ENCODE peak calls at places on chromosomes 13 and 19, in nine cellular contexts. C, S, L, U, Y, H, K, M and B are unnamed samples. For H3K9me3, the result is how much of the 10 kb centered on the place peaks cover.

GRCh38 chr19:10112895-10113591 is 1.6 kb downstream of the P2RY11 start:
- DNase-seq in H (no peak), C (no peak), S (no peak), Y (peak), L (no peak), M (peak), K (peak), U (peak), B (peak)

GRCh38 chr19:13978306-13978705 is 26.0 kb downstream of the DCAF15 start:
- DNase-seq in C (peak), Y (peak), M (peak), L (no peak), U (peak), H (peak), S (no peak), K (peak), B (peak)

GRCh38 chr19:48102870-48103751 is 7.5 kb downstream of the PLA2G4C start:
- DNase-seq in K (peak), L (no peak), U (peak), M (peak), S (peak), H (no peak), C (no peak), Y (peak), B (no peak)

GRCh38 chr19:42528354-42529247 is at the start of gene CEACAM1:
- DNase-seq in L (no peak), H (no peak), S (no peak), M (peak), U (peak), K (peak), Y (no peak), C (no peak), B (peak)

GRCh38 chr19:11382898-11383705 is 1.0 kb downstream of the EPOR start:
- DNase-seq in K (peak), L (no peak), C (no peak), U (peak), M (peak), H (no peak), Y (peak), S (peak), B (peak)

GRCh38 chr19:27776524-27776923 is 1436.4 kb downstream of the UQCRFS1 start:
- DNase-seq in K (no peak), Y (peak), H (no peak), S (no peak), U (no peak), C (no peak), L (no peak), M (no peak), B (no peak)

GRCh38 chr19:49565261-49565660 is 15.1 kb downstream of the NOSIP start:
- DNase-seq in S (no peak), H (no peak), Y (no peak), C (no peak), L (no peak), U (peak), M (no peak), K (peak), B (peak)

GRCh38 chr19:21765151-21765550 is 2.2 kb downstream of the ZNF100 start:
- DNase-seq in Y (peak), L (no peak), S (no peak), M (no peak), K (no peak), H (no peak), C (no peak), U (no peak), B (no peak)

GRCh38 chr19:18869781-18870530 is 26.0 kb downstream of the CERS1 start:
- DNase-seq in U (no peak), K (no peak), Y (no peak), L (no peak), C (peak), M (peak), H (no peak), S (no peak), B (no peak)

GRCh38 chr13:33782631-33783030 is 35.3 kb upstream of the RFC3 start:
- DNase-seq in L (no peak), Y (no peak), U (no peak), S (no peak), C (no peak), M (no peak), K (no peak), H (no peak), B (no peak)

GRCh38 chr19:13014101-13014920 is 19.0 kb downstream of the NFIX start:
- DNase-seq in C (peak), H (no peak), M (peak), K (peak), S (no peak), U (no peak), L (no peak), Y (no peak), B (no peak)

GRCh38 chr13:34587586-34587985 is 354.5 kb upstream of the NBEA start:
- DNase-seq in C (no peak), M (no peak), H (no peak), Y (no peak), S (no peak), U (no peak), L (no peak), K (no peak), B (no peak)

GRCh38 chr19:17415107-17415506 is 4.7 kb upstream of the MVB12A start:
- DNase-seq in S (no peak), C (peak), Y (no peak), H (no peak), U (no peak), M (no peak), K (no peak), L (no peak), B (no peak)

GRCh38 chr13:76048675-76049396 is 412.7 kb downstream of the LMO7 start:
- DNase-seq in Y (no peak), L (no peak), M (no peak), H (no peak), S (no peak), K (no peak), C (no peak), U (no peak), B (no peak)

GRCh38 chr13:40379794-40380608 is 286.4 kb downstream of the FOXO1 start:
- DNase-seq in L (no peak), S (no peak), M (peak), U (no peak), C (no peak), H (no peak), Y (no peak), K (no peak), B (no peak)

GRCh38 chr19:36577271-36577996 is 4.3 kb upstream of the ZNF529 start:
- DNase-seq in U (no peak), H (no peak), M (no peak), Y (no peak), L (no peak), C (no peak), K (no peak), S (no peak), B (no peak)

GRCh38 chr19:39297931-39298634 is 1.9 kb downstream of the IFNL1 start:
- DNase-seq in U (peak), C (no peak), Y (no peak), K (peak), L (no peak), M (no peak), S (no peak), H (no peak), B (peak)

GRCh38 chr13:74767031-74767430 is 632.8 kb upstream of the KLF12 start:
- DNase-seq in U (no peak), S (no peak), L (no peak), H (no peak), M (no peak), C (no peak), Y (no peak), K (no peak), B (no peak)

GRCh38 chr13:30156826-30157615 is 150.3 kb downstream of the KATNAL1 start:
- DNase-seq in S (no peak), C (no peak), Y (no peak), M (no peak), U (no peak), H (no peak), K (no peak), L (no peak), B (no peak)

GRCh38 chr13:26541678-26542553 is 15.6 kb upstream of the WASF3 start:
- DNase-seq in C (no peak), M (no peak), Y (no peak), U (no peak), K (no peak), L (no peak), S (no peak), H (no peak), B (no peak)

GRCh38 chr19:18419699-18420460 is 682 bp downstream of the SSBP4 start:
- DNase-seq in K (no peak), U (peak), M (no peak), C (peak), S (no peak), Y (peak), L (no peak), H (no peak), B (no peak)

GRCh38 chr13:28659611-28659970 is 661 bp downstream of the POMP start:
- DNase-seq in S (no peak), L (no peak), U (no peak), M (no peak), H (no peak), K (no peak), Y (no peak), C (no peak), B (no peak)

GRCh38 chr13:104389722-104390121 is 1323.5 kb upstream of the SLC10A2 start:
- DNase-seq in U (no peak), S (no peak), Y (no peak), C (no peak), K (no peak), H (no peak), L (no peak), M (no peak), B (no peak)

GRCh38 chr19:42250666-42251531 is 4.0 kb downstream of the ERF start:
- DNase-seq in M (no peak), H (no peak), L (no peak), U (no peak), Y (no peak), C (peak), K (no peak), S (no peak), B (no peak)

GRCh38 chr13:74667656-74668055 is 533.5 kb upstream of the KLF12 start:
- DNase-seq in M (no peak), U (no peak), C (no peak), H (no peak), K (no peak), S (no peak), L (no peak), Y (no peak), B (no peak)

GRCh38 chr19:14639536-14640277 is 34.9 kb downstream of the ADGRE3 start:
- DNase-seq in K (no peak), C (no peak), Y (no peak), M (no peak), U (no peak), L (no peak), S (no peak), H (no peak), B (no peak)

GRCh38 chr19:41895745-41896580 is 13.0 kb downstream of the ARHGEF1 start:
- DNase-seq in K (no peak), S (peak), H (no peak), C (no peak), U (no peak), Y (no peak), M (no peak), L (no peak), B (no peak)

DNA sequence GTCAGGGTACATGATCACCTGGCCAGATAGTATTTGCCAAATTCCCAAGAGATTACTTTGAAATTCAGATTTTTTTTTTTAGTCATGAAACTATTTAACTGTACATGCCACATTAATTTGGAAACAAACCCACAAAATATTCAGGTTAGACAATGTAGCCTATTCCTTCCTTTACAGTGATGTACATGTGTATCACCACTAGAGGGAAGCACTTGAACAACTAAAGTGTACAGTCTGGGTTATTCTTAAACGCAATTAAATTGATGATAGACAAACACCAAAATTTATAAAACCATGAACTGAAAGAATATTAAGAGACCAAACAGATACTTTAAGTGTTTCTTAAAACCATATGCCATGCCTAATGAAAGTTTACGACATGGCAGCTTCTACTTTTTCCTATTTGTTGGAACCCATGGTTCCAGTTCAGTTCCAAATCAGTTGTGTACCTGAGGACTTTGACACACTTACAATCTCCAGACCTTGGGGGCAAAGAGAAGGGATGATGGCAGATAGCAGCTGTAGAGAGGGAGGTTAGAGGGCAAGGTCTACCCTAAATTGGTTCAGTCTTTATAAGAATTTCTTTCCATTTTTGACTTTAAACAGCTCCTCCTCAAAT is 52.8 kb downstream of the TNFSF13B start:
- DNase-seq in K (no peak), S (peak), M (no peak), C (no peak), Y (peak), H (no peak), U (no peak), L (peak), B (no peak)
- TF ChIP-seq EP300 in K (no peak), S (no peak), M (no peak), C (no peak), Y (no peak), H (no peak), U (no peak), L (no peak), B (no peak)

GRCh38 chr19:56746367-56746766 is 74.8 kb upstream of the ZNF835 start:
- DNase-seq in L (no peak), C (no peak), U (no peak), K (no peak), M (no peak), H (no peak), S (no peak), Y (no peak), B (no peak)
- H3K9me3 ChIP-seq in L (under half), C (under half), U (under half), K (under half), M (half or more), H (under half), S (under half), Y (under half), B (under half)

GRCh38 chr13:85710545-85710944 is 88.7 kb downstream of the SLITRK6 start:
- DNase-seq in Y (no peak), S (no peak), L (no peak), H (no peak), C (no peak), K (no peak), U (no peak), M (no peak), B (no peak)

GRCh38 chr13:85709721-85710120 is 89.5 kb downstream of the SLITRK6 start:
- DNase-seq in Y (no peak), L (no peak), H (no peak), U (no peak), S (no peak), K (no peak), C (no peak), M (no peak), B (no peak)

DNA sequence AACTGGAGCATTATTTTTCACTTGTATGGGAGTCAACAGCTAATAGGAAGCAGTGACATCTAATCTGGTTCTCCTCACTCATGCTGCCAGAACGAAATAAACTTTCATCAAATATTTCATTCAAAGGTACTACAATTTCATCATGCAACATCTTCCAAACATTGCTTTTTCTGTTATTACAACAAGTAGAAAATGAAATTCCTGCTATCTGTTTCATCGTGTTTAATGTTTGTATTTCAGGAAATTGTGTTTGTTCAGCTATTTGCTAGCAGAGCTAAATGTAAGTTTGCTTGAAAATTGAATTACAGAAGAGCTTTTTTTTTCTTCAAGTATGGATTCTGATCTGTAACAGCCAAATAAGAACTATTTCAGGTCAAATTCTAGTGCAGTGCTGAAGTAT is 90.1 kb downstream of the SLITRK6 start:
- DNase-seq in K (no peak), U (no peak), M (no peak), C (no peak), L (no peak), S (no peak), Y (no peak), H (no peak), B (no peak)
- TF ChIP-seq EP300 in K (no peak), U (no peak), M (no peak), C (no peak), L (no peak), S (peak), Y (no peak), H (no peak), B (no peak)

DNA sequence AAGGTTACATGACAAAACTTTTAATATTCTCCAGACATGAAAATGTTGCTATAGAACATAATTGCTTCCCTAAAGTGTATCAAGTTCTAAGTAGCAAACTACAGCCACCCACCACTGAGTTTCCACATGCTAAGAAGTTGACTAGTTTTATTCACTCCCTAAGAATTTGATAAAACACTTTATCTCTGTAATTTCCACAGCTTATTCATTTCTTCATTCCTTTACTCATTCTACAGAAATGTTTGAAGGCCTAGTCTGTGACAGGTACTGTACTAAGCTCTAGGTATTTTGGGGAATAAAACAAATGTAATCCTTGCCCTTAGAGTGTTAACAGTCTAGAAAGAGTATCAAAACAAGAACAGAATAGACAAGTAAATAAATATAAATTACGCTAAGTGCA is 101.8 kb upstream of the DIAPH3 start:
- DNase-seq in Y (no peak), U (no peak), K (no peak), M (no peak), C (no peak), H (no peak), L (no peak), S (no peak), B (no peak)
- H3K9me3 ChIP-seq in Y (under half), U (under half), K (under half), M (under half), C (under half), H (under half), L (under half), S (under half), B (under half)

GRCh38 chr13:44229371-44230030 is 144.1 kb upstream of the SERP2 start:
- DNase-seq in H (no peak), L (no peak), Y (no peak), U (no peak), M (no peak), K (no peak), C (no peak), S (no peak), B (no peak)

GRCh38 chr13:44230736-44231135 is 142.9 kb upstream of the SERP2 start:
- DNase-seq in K (no peak), Y (no peak), U (no peak), M (no peak), C (no peak), L (no peak), H (no peak), S (no peak), B (no peak)

GRCh38 chr13:44231786-44232516 is 141.7 kb upstream of the SERP2 start:
- DNase-seq in L (no peak), C (peak), U (peak), M (peak), K (peak), Y (no peak), H (peak), S (peak), B (peak)

GRCh38 chr13:44232729-44233128 is 140.9 kb upstream of the SERP2 start:
- DNase-seq in Y (no peak), H (no peak), U (no peak), S (no peak), M (no peak), K (no peak), L (no peak), C (no peak), B (no peak)

DNA sequence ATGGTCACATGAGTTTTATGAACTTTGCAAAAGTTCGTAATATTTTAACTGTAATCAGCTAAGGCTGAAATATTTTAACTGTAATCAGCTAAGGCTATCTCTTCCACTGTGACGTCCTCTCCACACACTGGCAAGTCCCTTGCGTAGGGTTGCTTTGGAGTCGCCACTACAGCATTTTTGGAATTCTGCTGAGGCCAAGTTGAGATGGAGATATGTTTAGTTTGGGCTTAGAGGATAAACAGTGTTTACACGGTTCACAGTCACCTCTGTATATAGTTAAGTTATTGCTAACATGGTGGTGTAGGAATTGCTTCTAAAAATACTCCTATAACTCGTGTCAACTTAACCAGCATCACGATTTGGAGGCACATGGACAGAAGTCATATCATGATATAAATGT is 143.6 kb upstream of the SERP2 start:
- DNase-seq in S (no peak), K (no peak), U (no peak), M (no peak), H (no peak), L (no peak), C (no peak), Y (no peak), B (no peak)
- TF ChIP-seq EP300 in S (no peak), K (no peak), U (no peak), M (no peak), H (no peak), L (no peak), C (no peak), Y (no peak), B (no peak)